ENCODE peak calls at places on chromosomes 3 and 15, in seven cellular contexts. F is OCI-LY7, C is GM13976, G is nephron progenitor cell, O is LNCaP clone FGC, S is WTC11, B is AG04450. E is an unnamed sample.
A peak's percentile ranks its signal among the peaks of the same experiment; 100 is the strongest.

GRCh38 chr15:78263351-78263781 is 996 bp upstream of the DNAJA4 start:
- DNase-seq in F (no peak), C (peak; percentile 38), G (no peak), O (no peak), S (no peak), B (no peak), E (no peak)

GRCh38 chr3:161031134-161031533 is 74.0 kb downstream of the B3GALNT1 start:
- DNase-seq in F (no peak), C (no peak), G (no peak), O (no peak), S (no peak), B (no peak), E (no peak)

GRCh38 chr3:15460891-15461524 is 33.6 kb downstream of the EAF1 start:
- DNase-seq in F (peak; percentile 7), C (no peak), G (no peak), O (no peak), S (no peak), B (no peak), E (no peak)

GRCh38 chr3:38151667-38152265 is 13.3 kb downstream of the MYD88 start:
- DNase-seq in F (no peak), C (no peak), G (no peak), O (no peak), S (no peak), B (no peak), E (no peak)

GRCh38 chr3:190722181-190722905 is 140.2 kb downstream of the GMNC start:
- DNase-seq in F (no peak), C (no peak), G (no peak), O (no peak), S (no peak), B (no peak), E (no peak)

GRCh38 chr3:11080492-11080891 is 73.8 kb upstream of the HRH1 start:
- DNase-seq in F (no peak), C (no peak), G (no peak), O (no peak), S (no peak), B (no peak), E (no peak)

GRCh38 chr3:165526367-165526766 is 310.9 kb downstream of the BCHE start:
- DNase-seq in F (no peak), C (no peak), G (no peak), O (no peak), S (no peak), B (no peak), E (no peak)

GRCh38 chr15:40439461-40440299 is 1.1 kb upstream of the BAHD1 start:
- DNase-seq in F (peak; percentile 20), C (peak; percentile 64), G (peak; percentile 54), O (no peak), S (peak; percentile 69), B (no peak), E (no peak)

GRCh38 chr3:72383896-72384295 is 464.3 kb downstream of the SHQ1 start:
- DNase-seq in F (no peak), C (no peak), G (no peak), O (no peak), S (no peak), B (no peak), E (no peak)

GRCh38 chr15:60787737-60788513 is 309.0 kb upstream of the ICE2 start:
- DNase-seq in F (peak; percentile 9), C (no peak), G (no peak), O (no peak), S (peak; percentile 40), B (no peak), E (no peak)

GRCh38 chr15:71088683-71089082 is 26.6 kb upstream of the THSD4 start:
- DNase-seq in F (no peak), C (no peak), G (no peak), O (no peak), S (no peak), B (no peak), E (no peak)

GRCh38 chr3:88031543-88032148 is 27.2 kb downstream of the CGGBP1 start:
- DNase-seq in F (peak; percentile 60), C (peak; percentile 38), G (no peak), O (no peak), S (no peak), B (no peak), E (no peak)

GRCh38 chr3:169764453-169765280 is at the start of gene TERC:
- DNase-seq in F (peak; percentile 88), C (peak; percentile 86), G (peak; percentile 51), O (peak; percentile 58), S (peak; percentile 88), B (peak; percentile 69), E (peak; percentile 72)

GRCh38 chr3:136545664-136546266 is 206.4 kb downstream of the STAG1 start:
- DNase-seq in F (no peak), C (no peak), G (no peak), O (no peak), S (no peak), B (no peak), E (no peak)

GRCh38 chr3:151101270-151101954 is 15.9 kb downstream of the MED12L start:
- DNase-seq in F (no peak), C (no peak), G (peak; percentile 67), O (no peak), S (no peak), B (no peak), E (no peak)

GRCh38 chr3:188006726-188007393 is 147.1 kb upstream of the LPP start:
- DNase-seq in F (peak; percentile 60), C (no peak), G (peak; percentile 15), O (no peak), S (no peak), B (no peak), E (no peak)

GRCh38 chr3:62445267-62445666 is 71.9 kb upstream of the FEZF2 start:
- DNase-seq in F (peak; percentile 62), C (no peak), G (no peak), O (no peak), S (no peak), B (no peak), E (no peak)

GRCh38 chr15:64137226-64137833 is 14.2 kb upstream of the SNX22 start:
- DNase-seq in F (peak; percentile 38), C (no peak), G (no peak), O (no peak), S (no peak), B (no peak), E (no peak)

GRCh38 chr15:61974759-61975158 is 85.5 kb downstream of the VPS13C start:
- DNase-seq in F (no peak), C (no peak), G (no peak), O (no peak), S (no peak), B (no peak), E (no peak)

GRCh38 chr3:48990636-48991421 is 788 bp downstream of the P4HTM start:
- DNase-seq in F (peak; percentile 37), C (no peak), G (peak; percentile 39), O (no peak), S (peak; percentile 43), B (no peak), E (no peak)

GRCh38 chr15:56798639-56799038 is 65.3 kb upstream of the ZNF280D start:
- DNase-seq in F (no peak), C (no peak), G (no peak), O (no peak), S (no peak), B (no peak), E (no peak)

DNA sequence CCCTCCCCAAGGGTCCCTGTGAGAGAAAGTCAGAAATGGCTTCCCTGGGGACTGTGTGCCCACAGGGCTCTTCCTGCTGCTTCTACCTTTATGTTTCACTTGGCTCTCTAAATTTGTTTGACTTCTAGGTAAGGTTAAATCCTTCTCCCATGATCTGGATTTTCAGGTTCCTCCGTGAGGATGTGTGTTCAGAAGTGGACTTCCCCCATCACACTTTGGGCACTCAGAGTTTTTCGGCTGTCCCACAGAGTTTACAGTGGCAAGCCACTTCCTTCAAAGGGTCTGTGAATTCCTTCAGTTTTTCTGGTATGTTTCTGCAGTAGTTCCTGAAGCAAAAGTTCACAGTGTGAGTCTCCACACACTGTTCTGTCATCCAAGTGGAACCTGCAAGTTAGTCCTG is 30.9 kb upstream of the RARB start:
- DNase-seq in F (no peak), C (no peak), G (no peak), O (peak; percentile 47), S (no peak), B (no peak), E (no peak)
- TF ChIP-seq CTCF in F (no peak), C (no peak), G (no peak), O (no peak), S (no peak), B (no peak), E (no peak)

GRCh38 chr15:41561777-41562145 is 2.7 kb downstream of the TYRO3 start:
- DNase-seq in F (no peak), C (no peak), G (peak; percentile 48), O (no peak), S (peak; percentile 67), B (peak; percentile 36), E (peak; percentile 50)
- TF ChIP-seq CTCF in F (no peak), C (no peak), G (no peak), O (no peak), S (no peak), B (peak; percentile 37), E (peak; percentile 37)

GRCh38 chr3:42229266-42229941 is 36.6 kb downstream of the CCK start:
- DNase-seq in F (no peak), C (no peak), G (no peak), O (no peak), S (no peak), B (no peak), E (no peak)

GRCh38 chr3:42226470-42227425 is 39.2 kb downstream of the CCK start:
- DNase-seq in F (peak; percentile 17), C (no peak), G (no peak), O (no peak), S (no peak), B (no peak), E (no peak)

GRCh38 chr3:42230860-42231259 is 35.1 kb downstream of the CCK start:
- DNase-seq in F (no peak), C (no peak), G (no peak), O (no peak), S (no peak), B (no peak), E (no peak)

GRCh38 chr3:42229942-42230688 is 35.9 kb downstream of the CCK start:
- DNase-seq in F (peak; percentile 40), C (no peak), G (peak; percentile 16), O (no peak), S (no peak), B (peak; percentile 33), E (no peak)

DNA sequence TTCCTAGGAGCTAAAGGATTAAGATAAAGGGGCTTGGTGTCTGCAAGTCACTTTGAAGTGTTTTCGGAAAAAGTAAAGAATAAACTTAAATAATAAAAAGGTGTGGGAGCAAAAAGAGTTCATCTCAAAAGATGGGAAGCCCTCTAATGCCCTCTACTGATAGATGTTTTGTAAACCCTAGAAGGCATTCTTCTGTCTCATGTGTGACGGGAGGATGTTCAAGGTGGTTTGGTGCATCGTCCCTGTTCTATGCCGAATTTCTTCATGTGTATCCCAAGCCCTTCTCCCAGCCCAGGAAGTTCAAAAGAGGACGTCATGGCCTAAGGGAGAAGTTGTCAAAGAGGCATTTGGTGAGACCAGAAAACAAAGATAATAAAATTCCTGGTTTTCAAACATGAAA is 37.2 kb downstream of the CCK start:
- DNase-seq in F (peak; percentile 63), C (peak; percentile 67), G (no peak), O (no peak), S (no peak), B (no peak), E (no peak)
- TF ChIP-seq CTCF in F (peak; percentile 79), C (peak; percentile 17), G (peak; percentile 8), O (peak; percentile 39), S (no peak), B (peak; percentile 40), E (peak; percentile 50)

DNA sequence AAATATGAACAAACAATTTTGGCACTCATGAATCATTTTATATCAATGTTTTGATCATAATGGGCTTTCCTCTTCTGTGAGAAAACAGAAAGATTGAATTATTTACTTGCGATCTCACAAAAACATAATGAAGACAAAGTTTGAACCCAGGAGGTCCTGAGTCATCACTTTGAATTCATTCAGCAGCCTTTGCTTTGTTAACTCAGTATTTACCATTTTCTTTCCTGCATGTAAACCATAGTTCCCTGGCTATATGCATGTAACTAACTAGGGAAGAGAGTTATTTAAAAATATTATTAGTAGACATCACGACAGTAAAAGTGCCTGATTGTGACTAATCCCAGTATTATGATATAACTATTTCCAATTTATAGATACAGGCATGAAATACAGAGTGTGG is 1026.2 kb downstream of the PLOD2 start:
- DNase-seq in F (no peak), C (no peak), G (no peak), O (no peak), S (no peak), B (no peak), E (no peak)
- TF ChIP-seq CTCF in F (no peak), C (no peak), G (no peak), O (no peak), S (no peak), B (no peak), E (no peak)

E was measured in neural crest cell.